ENCODE peak calls at places on chromosomes 2 and 18, in nine cellular contexts. M, O, A, P, H, B, K, Q and N are unnamed samples.
A peak's percentile ranks its signal among the peaks of the same experiment; 100 is the strongest.

GRCh38 chr2:112648081-112648480 is 2.3 kb downstream of the SLC20A1 start:
- DNase-seq in A (no peak), M (no peak), P (no peak), H (no peak), B (no peak), K (no peak), O (no peak), Q (no peak), N (no peak)

GRCh38 chr18:23887493-23887892 is 127.1 kb upstream of the TTC39C start:
- DNase-seq in O (no peak), K (no peak), A (no peak), P (peak; percentile 90), M (no peak), Q (no peak), B (no peak), H (no peak), N (peak; percentile 53)

GRCh38 chr18:31511098-31511497 is 13.1 kb downstream of the DSG2 start:
- DNase-seq in K (no peak), A (no peak), O (no peak), H (no peak), M (no peak), Q (no peak), B (no peak), P (no peak), N (peak; percentile 21)

GRCh38 chr2:19176977-19177376 is 181.4 kb downstream of the OSR1 start:
- DNase-seq in B (peak; percentile 88), A (peak; percentile 71), H (peak; percentile 62), Q (peak; percentile 31), P (no peak), K (peak; percentile 43), O (no peak), M (peak; percentile 75), N (no peak)

GRCh38 chr18:63887424-63887823 is at the start of gene SERPINB2:
- DNase-seq in M (peak; percentile 97), H (peak; percentile 85), O (no peak), P (no peak), A (peak; percentile 6), K (peak; percentile 57), B (no peak), Q (peak; percentile 56), N (peak; percentile 26)

GRCh38 chr2:176589287-176589686 is 320.0 kb downstream of the MTX2 start:
- DNase-seq in M (no peak), B (no peak), Q (no peak), O (no peak), P (no peak), A (no peak), K (no peak), H (no peak), N (no peak)

GRCh38 chr2:41872646-41873045 is 175.2 kb upstream of the PKDCC start:
- DNase-seq in O (no peak), M (no peak), P (no peak), A (peak; percentile 41), Q (peak; percentile 54), B (peak; percentile 67), H (peak; percentile 28), K (peak; percentile 30), N (peak; percentile 64)

GRCh38 chr2:205660521-205661124 is 21.7 kb upstream of the NRP2 start:
- DNase-seq in K (peak; percentile 95), O (no peak), M (peak; percentile 92), Q (peak; percentile 82), P (no peak), B (peak; percentile 96), A (peak; percentile 88), H (peak; percentile 81), N (peak; percentile 62)

GRCh38 chr2:126725580-126725979 is 69.6 kb downstream of the GYPC start:
- DNase-seq in B (no peak), M (no peak), O (no peak), H (no peak), Q (no peak), A (no peak), P (no peak), K (no peak), N (no peak)

GRCh38 chr18:12679183-12679786 is 21.4 kb upstream of the SPIRE1 start:
- DNase-seq in O (no peak), B (peak; percentile 64), A (no peak), M (no peak), P (no peak), K (peak; percentile 75), H (peak; percentile 60), Q (peak; percentile 40), N (peak; percentile 64)

GRCh38 chr2:1601471-1602358 is 142.6 kb downstream of the PXDN start:
- DNase-seq in B (no peak), P (no peak), Q (no peak), H (no peak), M (no peak), K (no peak), A (no peak), O (no peak), N (peak; percentile 50)

GRCh38 chr18:27313678-27314077 is 128.6 kb upstream of the CHST9 start:
- DNase-seq in M (no peak), Q (no peak), P (no peak), O (no peak), B (no peak), K (no peak), A (no peak), H (no peak), N (no peak)

GRCh38 chr2:148122788-148123187 is 101.9 kb downstream of the MBD5 start:
- DNase-seq in K (peak; percentile 41), O (no peak), M (peak; percentile 92), Q (peak; percentile 40), H (peak; percentile 71), P (no peak), A (peak; percentile 28), B (peak; percentile 79), N (peak; percentile 44)

GRCh38 chr2:8026381-8026780 is 655.5 kb upstream of the ID2 start:
- DNase-seq in H (no peak), Q (no peak), M (no peak), A (no peak), P (no peak), K (no peak), B (no peak), O (no peak), N (no peak)

GRCh38 chr2:1060987-1061386 is 110.3 kb downstream of the SNTG2 start:
- DNase-seq in O (no peak), H (no peak), A (no peak), B (no peak), M (no peak), P (no peak), Q (no peak), K (no peak), N (no peak)

GRCh38 chr2:97761192-97761591 is 47.8 kb downstream of the ZAP70 start:
- DNase-seq in Q (no peak), M (no peak), H (no peak), B (no peak), O (no peak), A (no peak), K (no peak), P (no peak), N (no peak)

GRCh38 chr18:10485475-10485874 is 31.0 kb downstream of the APCDD1 start:
- DNase-seq in P (no peak), B (no peak), H (no peak), K (no peak), M (no peak), Q (no peak), A (no peak), O (no peak), N (no peak)